ENCODE peak calls at places on chromosomes 3 and 15, in seven cellular contexts. J is fibroblast of lung, Q is K562, T is BJ, B is heart left ventricle, E is upper lobe of right lung, F is cardiac muscle cell. I is an unnamed sample.

GRCh38 chr3:10268930-10269329 is 20.7 kb downstream of the TATDN2 start:
- DNase-seq in B (no peak), Q (no peak), F (no peak), E (no peak), J (no peak), T (no peak), I (no peak)

GRCh38 chr3:38000242-38000916 is 9.8 kb downstream of the VILL start:
- DNase-seq in Q (no peak), J (no peak), B (no peak), T (no peak), E (peak; percentile 45), F (no peak), I (no peak)

GRCh38 chr15:52735231-52736089 is 54.7 kb downstream of the ONECUT1 start:
- DNase-seq in J (peak; percentile 53), F (peak; percentile 81), Q (peak; percentile 77), B (peak; percentile 52), E (no peak), T (no peak), I (peak; percentile 62)

GRCh38 chr3:134406331-134407246 is 32.3 kb upstream of the AMOTL2 start:
- DNase-seq in Q (no peak), B (peak; percentile 65), J (peak; percentile 14), E (peak; percentile 74), T (no peak), F (peak; percentile 20), I (no peak)

GRCh38 chr3:127157181-127157828 is 35.6 kb upstream of the PRR23E start:
- DNase-seq in T (no peak), J (no peak), B (no peak), E (peak; percentile 41), F (no peak), Q (no peak), I (no peak)

GRCh38 chr15:51718199-51718598 is 19.3 kb downstream of the LYSMD2 start:
- DNase-seq in Q (no peak), F (no peak), J (no peak), B (no peak), E (no peak), T (no peak), I (no peak)

GRCh38 chr3:193982258-193982659 is 153.7 kb upstream of the HES1 start:
- DNase-seq in T (no peak), Q (no peak), E (peak; percentile 75), F (peak; percentile 74), J (peak; percentile 89), B (peak; percentile 82), I (no peak)

GRCh38 chr3:60909526-60909925 is 341.7 kb downstream of the FHIT start:
- DNase-seq in B (no peak), Q (no peak), J (no peak), E (no peak), T (no peak), F (no peak), I (peak; percentile 10)

GRCh38 chr15:29056839-29057450 is 171.2 kb downstream of the APBA2 start:
- DNase-seq in F (no peak), E (peak; percentile 32), B (no peak), J (no peak), Q (no peak), T (no peak), I (no peak)

GRCh38 chr3:142940472-142940871 is 23.0 kb downstream of the PAQR9 start:
- DNase-seq in J (no peak), F (no peak), T (no peak), E (no peak), Q (no peak), B (no peak), I (no peak)

GRCh38 chr3:49500408-49501257 is 30.6 kb downstream of the DAG1 start:
- DNase-seq in T (peak; percentile 95), J (peak; percentile 99), F (peak; percentile 96), E (no peak), Q (peak; percentile 27), B (peak; percentile 62), I (no peak)

GRCh38 chr3:118808743-118809142 is 225.9 kb downstream of the IGSF11 start:
- DNase-seq in F (no peak), Q (no peak), E (no peak), T (no peak), J (no peak), B (no peak), I (peak; percentile 50)

GRCh38 chr15:40398413-40398873 is 7.2 kb upstream of the IVD start:
- DNase-seq in T (no peak), Q (no peak), F (no peak), B (no peak), E (no peak), J (no peak), I (no peak)

GRCh38 chr15:50873935-50874353 is 34.5 kb upstream of the AP4E1 start:
- DNase-seq in E (no peak), T (no peak), Q (no peak), F (no peak), B (no peak), J (no peak), I (no peak)

GRCh38 chr3:196735751-196736150 is 3.9 kb upstream of the PAK2 start:
- DNase-seq in T (no peak), Q (no peak), J (peak; percentile 31), B (no peak), F (peak; percentile 54), E (no peak), I (no peak)

GRCh38 chr3:158160958-158161357 is 51.1 kb downstream of the RSRC1 start:
- DNase-seq in F (peak; percentile 49), E (no peak), Q (no peak), B (no peak), J (peak; percentile 77), T (peak; percentile 78), I (no peak)

GRCh38 chr15:90162956-90163355 is 38.2 kb upstream of the SEMA4B start:
- DNase-seq in J (no peak), B (no peak), E (no peak), Q (no peak), F (no peak), T (no peak), I (no peak)

GRCh38 chr3:146498002-146498736 is 28.8 kb upstream of the PLSCR2 start:
- DNase-seq in F (no peak), T (no peak), B (no peak), J (no peak), E (no peak), Q (no peak), I (no peak)

DNA sequence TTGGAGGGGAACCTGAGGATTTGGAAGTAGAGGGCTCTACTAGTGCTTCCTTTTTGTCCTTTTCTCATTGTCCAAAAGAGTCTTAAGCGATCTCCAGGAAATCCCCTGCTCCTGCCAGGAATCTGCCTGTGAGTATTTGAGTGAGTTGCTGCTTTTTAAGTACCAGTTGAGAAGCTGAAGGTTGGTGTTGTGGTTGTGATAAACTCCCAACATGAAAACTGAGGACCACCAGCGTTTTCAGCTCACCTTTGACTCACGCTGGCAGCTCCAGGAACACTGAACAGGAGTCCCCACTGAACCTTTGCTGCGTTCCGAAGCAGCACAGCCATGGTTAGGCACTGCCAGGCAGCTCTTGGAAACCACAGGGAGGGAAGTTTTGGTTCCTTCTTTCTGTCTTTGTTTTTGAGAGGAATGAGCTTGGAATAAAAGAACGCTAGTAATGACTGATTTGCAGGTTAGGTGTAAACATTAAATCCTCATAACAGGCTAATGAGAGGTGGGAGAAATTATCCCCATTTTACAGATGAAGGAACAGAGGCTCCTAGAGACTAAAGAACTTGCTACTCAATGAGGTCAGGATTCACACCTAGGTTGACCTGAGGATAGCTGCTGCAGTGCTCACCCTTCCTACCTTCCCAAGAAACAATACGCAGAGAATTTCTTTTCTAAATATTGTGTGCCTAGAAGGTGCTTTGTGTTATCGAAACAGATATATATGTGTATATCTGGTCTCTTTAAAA is 106.1 kb downstream of the IGF1R start:
- DNase-seq in F (peak; percentile 45), J (peak; percentile 65), T (no peak), E (no peak), B (no peak), Q (no peak), I (no peak)
- H3K4me3 ChIP-seq in F (no peak overlapping the region), J (peak overlapping the region; percentile 52), T (no peak overlapping the region), E (peak overlapping the region; percentile 28), B (no peak overlapping the region), Q (no peak overlapping the region), I (no peak overlapping the region)

GRCh38 chr15:88258021-88258641 is 1.6 kb upstream of the NTRK3 start:
- DNase-seq in B (peak; percentile 52), E (peak; percentile 64), J (peak; percentile 27), Q (peak; percentile 36), F (peak; percentile 21), T (no peak), I (no peak)
- TF ChIP-seq CTCF in B (peak; percentile 43), E (peak; percentile 25), J (no peak), Q (peak; percentile 30), F (peak; percentile 33), T (peak; percentile 2), I (peak; percentile 19)

GRCh38 chr3:16377196-16377595 is 112.2 kb downstream of the OXNAD1 start:
- DNase-seq in F (no peak), T (no peak), Q (no peak), E (no peak), B (no peak), J (no peak), I (no peak)
- H3K36me3 ChIP-seq in F (no peaks in the 10 kb centered on the region), T (no peaks in the 10 kb centered on the region), Q (no peaks in the 10 kb centered on the region), E (peaks cover 13% of the 10 kb centered on the region), B (peaks cover 3% of the 10 kb centered on the region), J (peaks cover 4% of the 10 kb centered on the region), I (no peaks in the 10 kb centered on the region)

DNA sequence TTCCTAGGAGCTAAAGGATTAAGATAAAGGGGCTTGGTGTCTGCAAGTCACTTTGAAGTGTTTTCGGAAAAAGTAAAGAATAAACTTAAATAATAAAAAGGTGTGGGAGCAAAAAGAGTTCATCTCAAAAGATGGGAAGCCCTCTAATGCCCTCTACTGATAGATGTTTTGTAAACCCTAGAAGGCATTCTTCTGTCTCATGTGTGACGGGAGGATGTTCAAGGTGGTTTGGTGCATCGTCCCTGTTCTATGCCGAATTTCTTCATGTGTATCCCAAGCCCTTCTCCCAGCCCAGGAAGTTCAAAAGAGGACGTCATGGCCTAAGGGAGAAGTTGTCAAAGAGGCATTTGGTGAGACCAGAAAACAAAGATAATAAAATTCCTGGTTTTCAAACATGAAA is 37.2 kb downstream of the CCK start:
- DNase-seq in E (no peak), F (peak; percentile 11), T (no peak), Q (no peak), J (no peak), B (no peak), I (no peak)
- H3K4me3 ChIP-seq in E (no peak overlapping the region), F (no peak overlapping the region), T (no peak overlapping the region), Q (no peak overlapping the region), J (no peak overlapping the region), B (no peak overlapping the region), I (no peak overlapping the region)

DNA sequence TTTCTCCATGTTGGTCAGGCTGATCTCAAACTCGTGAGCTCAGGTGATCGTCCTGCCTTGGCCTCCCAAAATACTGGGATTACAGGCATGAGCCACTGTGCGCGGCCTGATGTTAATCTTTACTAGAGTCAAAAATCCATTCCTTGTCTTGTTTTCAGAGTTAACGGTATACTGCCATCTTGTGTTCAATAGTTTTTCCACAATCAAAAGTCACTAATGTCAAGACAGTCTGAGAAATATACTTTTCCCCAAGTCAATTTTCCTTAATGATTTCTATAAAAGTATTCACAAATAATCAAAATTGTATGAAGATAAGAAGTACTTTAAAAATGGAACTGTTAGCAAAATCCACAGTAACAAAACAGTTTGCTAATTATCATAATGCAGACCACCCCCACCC is 8.5 kb downstream of the CRBN start:
- DNase-seq in F (peak; percentile 50), E (no peak), Q (no peak), J (peak; percentile 17), T (no peak), B (no peak), I (peak; percentile 29)
- TF ChIP-seq CTCF in F (peak; percentile 41), E (peak; percentile 43), Q (peak; percentile 26), J (no peak), T (peak; percentile 32), B (peak; percentile 55), I (peak; percentile 35)

I was measured in Caco-2.